ENCODE peak calls at places on chromosome 1, in seven cellular contexts. P is CD4-positive, CD25-positive, alpha-beta regulatory T cell; R is left lung; U is HepG2; F is RWPE2; L is left colon; H is PC-3. J is an unnamed sample.

GRCh38 chr1:209899948-209900347 is 38.1 kb upstream of the SYT14 start:
- ATAC-seq in F (no peak), U (peak; percentile 71), P (no peak), R (no peak), H (no peak), L (no peak), J (no peak)

GRCh38 chr1:28147264-28148094 is 29.0 kb downstream of the PTAFR start:
- ATAC-seq in P (no peak), R (no peak), U (peak; percentile 36), H (peak; percentile 35), L (no peak), F (peak; percentile 30), J (no peak)

GRCh38 chr1:24101796-24102580 is 9.9 kb downstream of the MYOM3 start:
- ATAC-seq in P (no peak), U (no peak), L (no peak), H (no peak), R (peak; percentile 39), F (no peak), J (no peak)

GRCh38 chr1:220673921-220674320 is 16.2 kb upstream of the C1orf115 start:
- ATAC-seq in U (no peak), P (no peak), L (no peak), R (no peak), F (no peak), H (no peak), J (no peak)

GRCh38 chr1:180862305-180862704 is 50.4 kb upstream of the KIAA1614 start:
- ATAC-seq in P (no peak), R (no peak), F (no peak), U (no peak), H (no peak), L (no peak), J (no peak)

GRCh38 chr1:8681317-8681650 is 136.2 kb downstream of the RERE start:
- ATAC-seq in P (no peak), H (peak; percentile 72), R (peak; percentile 32), L (peak; percentile 72), F (peak; percentile 29), U (peak; percentile 75), J (peak; percentile 25)

GRCh38 chr1:64194168-64195088 is 9.0 kb upstream of the UBE2U start:
- ATAC-seq in F (no peak), R (peak; percentile 54), H (no peak), L (no peak), P (no peak), U (no peak), J (no peak)

GRCh38 chr1:205543351-205544305 is 39.2 kb downstream of the CDK18 start:
- ATAC-seq in H (peak; percentile 86), U (peak; percentile 67), F (peak; percentile 77), R (peak; percentile 90), L (peak; percentile 77), P (no peak), J (peak; percentile 90)